ENCODE peak calls at places on chromosomes 2 and 18, in ten cellular contexts. Y is neural crest cell; A is mucosa of descending colon; U is upper lobe of right lung; F is stomach; H is CD4-positive, alpha-beta T cell; I is cardiac fibroblast; Z is BE2C; K is fibroblast of lung; E is AG04450. R is an unnamed sample.

GRCh38 chr18:31739651-31740050 is 21.0 kb downstream of the SLC25A52 start:
- DNase-seq in Y (no peak), A (no peak), U (no peak), F (no peak), H (no peak), I (no peak), Z (no peak), K (no peak), E (no peak), R (no peak)

GRCh38 chr2:20093263-20094141 is 42.1 kb upstream of the LAPTM4A start:
- DNase-seq in Y (peak; percentile 34), A (peak; percentile 76), U (no peak), F (peak; percentile 69), H (no peak), I (peak; percentile 90), Z (peak; percentile 77), K (peak; percentile 69), E (peak; percentile 37), R (peak; percentile 50)

GRCh38 chr2:150076281-150076680 is 411.2 kb downstream of the RND3 start:
- DNase-seq in Y (no peak), A (no peak), U (no peak), F (no peak), H (no peak), I (peak; percentile 41), Z (no peak), K (peak; percentile 82), E (no peak), R (no peak)

GRCh38 chr18:55968550-55968949 is 380.6 kb upstream of the TCF4 start:
- DNase-seq in Y (no peak), A (no peak), U (no peak), F (no peak), H (no peak), I (no peak), Z (no peak), K (peak; percentile 37), E (no peak), R (no peak)

GRCh38 chr2:203820969-203821368 is 46.6 kb upstream of the CTLA4 start:
- DNase-seq in Y (no peak), A (no peak), U (no peak), F (no peak), H (no peak), I (no peak), Z (no peak), K (no peak), E (no peak), R (no peak)

GRCh38 chr2:193276560-193276959 is 1081.8 kb upstream of the TMEFF2 start:
- DNase-seq in Y (no peak), A (no peak), U (no peak), F (no peak), H (no peak), I (no peak), Z (no peak), K (no peak), E (no peak), R (no peak)

GRCh38 chr18:28690100-28690499 is 513.2 kb upstream of the CDH2 start:
- DNase-seq in Y (no peak), A (no peak), U (no peak), F (no peak), H (no peak), I (no peak), Z (no peak), K (no peak), E (no peak), R (no peak)

GRCh38 chr2:172012688-172013358 is 13.1 kb downstream of the METAP1D start:
- DNase-seq in Y (no peak), A (no peak), U (no peak), F (no peak), H (no peak), I (no peak), Z (no peak), K (peak; percentile 29), E (no peak), R (peak; percentile 15)

GRCh38 chr2:230774348-230774951 is 61.8 kb downstream of the CAB39 start:
- DNase-seq in Y (no peak), A (no peak), U (no peak), F (no peak), H (no peak), I (peak; percentile 80), Z (no peak), K (peak; percentile 89), E (peak; percentile 51), R (no peak)

GRCh38 chr2:96637385-96638143 is 548 bp downstream of the KANSL3 start:
- DNase-seq in Y (peak; percentile 48), A (peak; percentile 83), U (peak; percentile 95), F (peak; percentile 86), H (peak; percentile 67), I (peak; percentile 94), Z (peak; percentile 75), K (peak; percentile 92), E (peak; percentile 48), R (peak; percentile 81)

GRCh38 chr2:157841485-157841884 is 34.6 kb downstream of the ACVR1 start:
- DNase-seq in Y (no peak), A (no peak), U (no peak), F (no peak), H (no peak), I (no peak), Z (no peak), K (no peak), E (no peak), R (no peak)

GRCh38 chr2:157842106-157842879 is 33.8 kb downstream of the ACVR1 start:
- DNase-seq in Y (no peak), A (no peak), U (no peak), F (no peak), H (no peak), I (no peak), Z (no peak), K (no peak), E (no peak), R (no peak)

GRCh38 chr2:157839822-157840221 is 36.3 kb downstream of the ACVR1 start:
- DNase-seq in Y (no peak), A (no peak), U (no peak), F (no peak), H (no peak), I (no peak), Z (peak; percentile 10), K (no peak), E (no peak), R (peak; percentile 4)

GRCh38 chr2:157839162-157839801 is 36.8 kb downstream of the ACVR1 start:
- DNase-seq in Y (peak; percentile 36), A (no peak), U (no peak), F (no peak), H (no peak), I (peak; percentile 62), Z (peak; percentile 66), K (peak; percentile 79), E (no peak), R (peak; percentile 64)

GRCh38 chr2:157840568-157841156 is 35.5 kb downstream of the ACVR1 start:
- DNase-seq in Y (no peak), A (peak; percentile 1), U (peak; percentile 77), F (peak; percentile 83), H (no peak), I (peak; percentile 57), Z (no peak), K (peak; percentile 79), E (no peak), R (no peak)
- TF ChIP-seq CTCF in Y (peak; percentile 8), A (no peak), U (no peak), F (no peak), H (no peak), I (no peak), Z (no peak), K (peak; percentile 10), E (peak; percentile 20), R (no peak)

DNA sequence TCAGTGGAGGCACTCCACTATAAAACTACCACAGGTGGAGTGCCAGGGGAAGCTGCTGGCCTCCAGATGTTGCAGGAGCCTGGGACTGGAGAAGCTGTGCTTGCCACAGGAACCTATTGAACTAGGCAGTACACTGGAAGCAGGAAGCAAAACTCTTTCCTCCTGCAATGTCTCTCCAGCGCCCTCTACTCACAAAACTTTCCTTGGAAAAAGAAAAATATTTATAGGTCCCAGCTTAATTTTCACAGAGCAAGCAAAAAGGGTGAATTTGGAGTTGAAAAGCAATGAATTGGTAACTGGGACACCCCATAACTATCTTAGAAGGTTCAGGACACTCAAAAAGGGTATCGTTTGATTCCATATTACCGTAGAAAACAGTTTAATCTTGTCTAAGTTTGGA is 33.2 kb upstream of the REEP1 start:
- DNase-seq in Y (no peak), A (no peak), U (no peak), F (no peak), H (no peak), I (no peak), Z (no peak), K (no peak), E (no peak), R (no peak)
- TF ChIP-seq CTCF in Y (no peak), A (no peak), U (no peak), F (no peak), H (no peak), I (no peak), Z (peak; percentile 15), K (no peak), E (no peak), R (no peak)

DNA sequence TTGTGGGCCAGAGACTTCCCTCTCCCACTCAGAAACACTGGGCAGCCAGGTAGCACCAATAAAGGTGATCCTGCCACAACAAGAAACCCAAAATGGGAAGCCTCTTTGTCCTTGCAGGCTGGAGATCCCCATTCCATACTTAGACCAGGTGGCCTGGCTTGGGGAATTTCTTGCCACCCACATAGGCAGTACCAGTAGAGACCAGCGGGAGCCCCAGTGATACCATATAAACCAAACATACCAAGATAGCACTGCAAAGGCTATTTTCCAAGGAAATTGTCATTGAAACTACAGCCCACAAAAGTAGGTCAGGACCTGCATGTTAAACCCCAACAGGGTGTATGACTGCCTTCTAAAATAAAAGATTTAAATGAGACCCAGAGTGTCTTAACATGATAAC is 171.6 kb downstream of the DIS3L2 start:
- DNase-seq in Y (no peak), A (no peak), U (no peak), F (no peak), H (no peak), I (no peak), Z (no peak), K (no peak), E (no peak), R (no peak)
- TF ChIP-seq CTCF in Y (peak; percentile 28), A (no peak), U (no peak), F (no peak), H (no peak), I (peak; percentile 31), Z (peak; percentile 34), K (peak; percentile 7), E (peak; percentile 24), R (no peak)

GRCh38 chr2:268323-268722 is 3.6 kb downstream of the ACP1 start:
- DNase-seq in Y (no peak), A (no peak), U (no peak), F (no peak), H (no peak), I (no peak), Z (no peak), K (no peak), E (no peak), R (no peak)

GRCh38 chr2:263022-263738 is 652 bp downstream of the SH3YL1 start:
- DNase-seq in Y (no peak), A (peak; percentile 37), U (peak; percentile 60), F (no peak), H (no peak), I (no peak), Z (no peak), K (no peak), E (no peak), R (no peak)

GRCh38 chr2:263774-264492 is at the start of gene SH3YL1:
- DNase-seq in Y (no peak), A (peak; percentile 88), U (peak; percentile 90), F (peak; percentile 87), H (peak; percentile 53), I (peak; percentile 19), Z (no peak), K (peak; percentile 60), E (no peak), R (no peak)

GRCh38 chr2:262117-262516 is 1.7 kb downstream of the SH3YL1 start:
- DNase-seq in Y (no peak), A (no peak), U (no peak), F (no peak), H (no peak), I (no peak), Z (no peak), K (no peak), E (no peak), R (no peak)

GRCh38 chr2:264493-265468 is at the start of gene ACP1:
- DNase-seq in Y (peak; percentile 81), A (peak; percentile 98), U (peak; percentile 99), F (peak; percentile 99), H (peak; percentile 96), I (peak; percentile 96), Z (peak; percentile 87), K (peak; percentile 86), E (peak; percentile 86), R (peak; percentile 94)
- TF ChIP-seq CTCF in Y (no peak), A (no peak), U (no peak), F (no peak), H (no peak), I (no peak), Z (no peak), K (no peak), E (no peak), R (no peak)

R was measured in nephron progenitor cell.